ENCODE peak calls at places on chromosome 17, in ten cellular contexts. Z, G, H, V, M, S, D, Q, Y and C are unnamed samples.

GRCh38 chr17:15463363-15463762 is 4.1 kb downstream of the CDRT4 start:
- DNase-seq in S (peak), Y (no peak), M (no peak), H (no peak), G (no peak), D (peak), Z (peak), V (no peak), Q (peak), C (peak)

GRCh38 chr17:21464611-21465021 is 88.5 kb downstream of the KCNJ12 start:
- DNase-seq in G (no peak), M (no peak), D (no peak), Y (no peak), Q (no peak), H (no peak), V (no peak), S (no peak), Z (no peak), C (no peak)

GRCh38 chr17:70882504-70882903 is 713.2 kb downstream of the KCNJ2 start:
- DNase-seq in M (no peak), Z (no peak), S (no peak), D (no peak), H (no peak), Q (no peak), G (no peak), V (no peak), Y (no peak), C (no peak)

GRCh38 chr17:50168319-50168718 is 2.5 kb downstream of the SGCA start:
- DNase-seq in M (no peak), G (no peak), Q (no peak), Y (no peak), V (no peak), S (no peak), Z (no peak), D (no peak), H (no peak), C (no peak)

GRCh38 chr17:42055496-42055895 is 5.1 kb upstream of the C17orf113 start:
- DNase-seq in D (no peak), G (no peak), V (no peak), Z (peak), Y (no peak), M (no peak), Q (no peak), H (no peak), S (no peak), C (no peak)

GRCh38 chr17:2390199-2390880 is 10.5 kb downstream of the MNT start:
- DNase-seq in Z (no peak), Q (no peak), V (no peak), G (no peak), S (no peak), D (no peak), H (no peak), Y (no peak), M (no peak), C (no peak)

GRCh38 chr17:15231851-15232516 is 33.1 kb downstream of the PMP22 start:
- DNase-seq in G (no peak), D (no peak), Y (no peak), V (no peak), Z (no peak), S (no peak), Q (no peak), M (no peak), H (no peak), C (no peak)

GRCh38 chr17:60154616-60155426 is 5.0 kb downstream of the CA4 start:
- DNase-seq in S (peak), V (peak), M (no peak), G (no peak), Q (peak), Y (no peak), Z (peak), D (no peak), H (no peak), C (peak)

GRCh38 chr17:48612854-48613691 is 2.0 kb downstream of the HOXB8 start:
- DNase-seq in G (peak), H (peak), V (peak), M (no peak), Y (no peak), Q (no peak), S (peak), Z (peak), D (peak), C (peak)

GRCh38 chr17:77164483-77165030 is 23.8 kb downstream of the SEC14L1 start:
- DNase-seq in Y (no peak), H (no peak), Z (peak), Q (no peak), D (peak), V (no peak), S (peak), G (no peak), M (no peak), C (no peak)

GRCh38 chr17:71655542-71655941 is 465.3 kb upstream of the SOX9 start:
- DNase-seq in V (no peak), M (no peak), S (no peak), Z (no peak), Q (no peak), G (no peak), Y (no peak), D (no peak), H (no peak), C (no peak)

GRCh38 chr17:47310186-47310733 is 13.5 kb upstream of the EFCAB13 start:
- DNase-seq in V (no peak), M (no peak), Y (no peak), G (no peak), Q (no peak), Z (no peak), H (no peak), D (peak), S (no peak), C (no peak)